ENCODE peak calls at places on chromosomes 11 and 22, in five cellular contexts. One of them, this sample, is unnamed.

GRCh38 chr11:92227233-92227593 is 2.6 kb downstream of the FAT3 start:
- DNase-seq in WTC11: peak
- DNase-seq in HCT116: no peak
- DNase-seq in H1: no peak
- DNase-seq in K562: no peak
- DNase-seq in this sample: no peak

GRCh38 chr22:47605441-47605840 is 843.0 kb downstream of the TBC1D22A start:
- DNase-seq in WTC11: no peak
- DNase-seq in HCT116: no peak
- DNase-seq in H1: no peak
- DNase-seq in K562: no peak
- DNase-seq in this sample: no peak

GRCh38 chr11:69238562-69239319 is 55.2 kb upstream of the MYEOV start:
- DNase-seq in WTC11: no peak
- DNase-seq in HCT116: no peak
- DNase-seq in H1: no peak
- DNase-seq in K562: no peak
- DNase-seq in this sample: no peak

GRCh38 chr11:10505278-10506012 is 35.5 kb downstream of the RNF141 start:
- DNase-seq in WTC11: no peak
- DNase-seq in HCT116: no peak
- DNase-seq in H1: no peak
- DNase-seq in K562: no peak
- DNase-seq in this sample: no peak

GRCh38 chr11:60756307-60757032 is at the start of gene MS4A15:
- DNase-seq in WTC11: no peak
- DNase-seq in HCT116: peak
- DNase-seq in H1: no peak
- DNase-seq in K562: peak
- DNase-seq in this sample: no peak

GRCh38 chr11:35227551-35228341 is 88.8 kb downstream of the CD44 start:
- DNase-seq in WTC11: no peak
- DNase-seq in HCT116: no peak
- DNase-seq in H1: no peak
- DNase-seq in K562: no peak
- DNase-seq in this sample: no peak

GRCh38 chr11:77147668-77148321 is 19.7 kb downstream of the MYO7A start:
- DNase-seq in WTC11: peak
- DNase-seq in HCT116: no peak
- DNase-seq in H1: peak
- DNase-seq in K562: peak
- DNase-seq in this sample: no peak

GRCh38 chr22:46842606-46843005 is 80.2 kb downstream of the TBC1D22A start:
- DNase-seq in WTC11: no peak
- DNase-seq in HCT116: no peak
- DNase-seq in H1: peak
- DNase-seq in K562: no peak
- DNase-seq in this sample: no peak

GRCh38 chr22:36227806-36228205 is 11.5 kb downstream of the APOL2 start:
- DNase-seq in WTC11: no peak
- DNase-seq in HCT116: no peak
- DNase-seq in H1: no peak
- DNase-seq in K562: no peak
- DNase-seq in this sample: no peak

GRCh38 chr22:19434829-19435580 is 2.7 kb downstream of the MRPL40 start:
- DNase-seq in WTC11: no peak
- DNase-seq in HCT116: no peak
- DNase-seq in H1: no peak
- DNase-seq in K562: no peak
- DNase-seq in this sample: no peak

GRCh38 chr11:66329165-66329673 is 7.0 kb downstream of the RIN1 start:
- DNase-seq in WTC11: no peak
- DNase-seq in HCT116: no peak
- DNase-seq in H1: no peak
- DNase-seq in K562: no peak
- DNase-seq in this sample: no peak

GRCh38 chr22:19109198-19110063 is 12.8 kb downstream of the DGCR2 start:
- DNase-seq in WTC11: no peak
- DNase-seq in HCT116: no peak
- DNase-seq in H1: no peak
- DNase-seq in K562: no peak
- DNase-seq in this sample: peak

GRCh38 chr11:57913713-57914704 is 109.7 kb upstream of the OR9Q1 start:
- DNase-seq in WTC11: no peak
- DNase-seq in HCT116: no peak
- DNase-seq in H1: no peak
- DNase-seq in K562: peak
- DNase-seq in this sample: no peak

GRCh38 chr22:40578171-40578570 is 58.3 kb downstream of the MRTFA start:
- DNase-seq in WTC11: no peak
- DNase-seq in HCT116: no peak
- DNase-seq in H1: no peak
- DNase-seq in K562: no peak
- DNase-seq in this sample: no peak

GRCh38 chr22:48943567-48944432 is 883.9 kb downstream of the BRD1 start:
- DNase-seq in WTC11: peak
- DNase-seq in HCT116: no peak
- DNase-seq in H1: peak
- DNase-seq in K562: peak
- DNase-seq in this sample: no peak

GRCh38 chr11:66020618-66021357 is 5.5 kb downstream of the CATSPER1 start:
- DNase-seq in WTC11: no peak
- DNase-seq in HCT116: no peak
- DNase-seq in H1: no peak
- DNase-seq in K562: peak
- DNase-seq in this sample: no peak

GRCh38 chr11:122696662-122697061 is 41.1 kb downstream of the UBASH3B start:
- DNase-seq in WTC11: no peak
- DNase-seq in HCT116: no peak
- DNase-seq in H1: no peak
- DNase-seq in K562: peak
- DNase-seq in this sample: no peak

GRCh38 chr11:10019906-10020682 is 273.9 kb downstream of the SBF2 start:
- DNase-seq in WTC11: no peak
- DNase-seq in HCT116: no peak
- DNase-seq in H1: no peak
- DNase-seq in K562: no peak
- DNase-seq in this sample: no peak

GRCh38 chr11:36409152-36409713 is 100.8 kb downstream of the TRAF6 start:
- DNase-seq in WTC11: no peak
- DNase-seq in HCT116: no peak
- DNase-seq in H1: no peak
- DNase-seq in K562: no peak
- DNase-seq in this sample: no peak

GRCh38 chr22:31081963-31082605 is 966 bp downstream of the SMTN start:
- DNase-seq in WTC11: no peak
- DNase-seq in HCT116: no peak
- DNase-seq in H1: no peak
- DNase-seq in K562: no peak
- DNase-seq in this sample: no peak
- TF ChIP-seq ATF3 in WTC11: no peak
- TF ChIP-seq ATF3 in HCT116: no peak
- TF ChIP-seq ATF3 in H1: no peak
- TF ChIP-seq ATF3 in K562: no peak
- TF ChIP-seq ATF3 in this sample: no peak

GRCh38 chr11:78384231-78384630 is 33.4 kb downstream of the GAB2 start:
- DNase-seq in WTC11: no peak
- DNase-seq in HCT116: no peak
- DNase-seq in H1: no peak
- DNase-seq in K562: no peak
- DNase-seq in this sample: no peak

GRCh38 chr11:78381867-78382266 is 35.8 kb downstream of the GAB2 start:
- DNase-seq in WTC11: no peak
- DNase-seq in HCT116: no peak
- DNase-seq in H1: no peak
- DNase-seq in K562: no peak
- DNase-seq in this sample: no peak

GRCh38 chr11:78377625-78378418 is 39.8 kb downstream of the GAB2 start:
- DNase-seq in WTC11: no peak
- DNase-seq in HCT116: no peak
- DNase-seq in H1: no peak
- DNase-seq in K562: peak
- DNase-seq in this sample: no peak

GRCh38 chr11:78379039-78379670 is 38.5 kb downstream of the GAB2 start:
- DNase-seq in WTC11: no peak
- DNase-seq in HCT116: no peak
- DNase-seq in H1: no peak
- DNase-seq in K562: no peak
- DNase-seq in this sample: no peak

DNA sequence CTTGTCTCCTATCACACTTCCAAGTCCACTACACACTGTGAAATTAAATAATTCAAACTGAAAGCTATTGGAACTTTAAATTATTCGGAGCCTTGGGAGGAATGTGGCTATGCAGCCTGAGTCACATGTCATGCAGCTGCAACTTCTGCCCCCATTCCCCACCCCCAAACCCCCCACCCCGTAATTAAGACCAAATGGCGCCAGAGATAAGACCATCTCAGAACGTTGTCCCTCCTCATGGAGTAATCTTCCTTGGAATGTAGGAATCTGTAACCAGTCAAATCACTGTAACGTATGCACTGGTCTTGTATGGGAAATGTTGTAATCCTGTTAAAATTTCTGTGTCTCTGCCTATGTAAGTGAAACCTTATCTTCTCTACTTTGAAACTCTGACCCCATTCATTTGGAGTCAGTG is 37.0 kb downstream of the GAB2 start:
- DNase-seq in WTC11: no peak
- DNase-seq in HCT116: no peak
- DNase-seq in H1: no peak
- DNase-seq in K562: no peak
- DNase-seq in this sample: no peak
- TF ChIP-seq MAX in WTC11: no peak
- TF ChIP-seq MAX in HCT116: no peak
- TF ChIP-seq MAX in H1: no peak
- TF ChIP-seq MAX in K562: no peak
- TF ChIP-seq MAX in this sample: no peak

GRCh38 chr11:17171916-17172315 is 35.9 kb downstream of the PIK3C2A start:
- DNase-seq in WTC11: no peak
- DNase-seq in HCT116: no peak
- DNase-seq in H1: no peak
- DNase-seq in K562: no peak
- DNase-seq in this sample: no peak

GRCh38 chr11:17165247-17165890 is 42.4 kb downstream of the PIK3C2A start:
- DNase-seq in WTC11: no peak
- DNase-seq in HCT116: no peak
- DNase-seq in H1: no peak
- DNase-seq in K562: no peak
- DNase-seq in this sample: no peak

GRCh38 chr11:17169876-17170275 is 37.9 kb downstream of the PIK3C2A start:
- DNase-seq in WTC11: no peak
- DNase-seq in HCT116: no peak
- DNase-seq in H1: no peak
- DNase-seq in K562: no peak
- DNase-seq in this sample: no peak

GRCh38 chr11:17173332-17173731 is 34.5 kb downstream of the PIK3C2A start:
- DNase-seq in WTC11: no peak
- DNase-seq in HCT116: no peak
- DNase-seq in H1: no peak
- DNase-seq in K562: no peak
- DNase-seq in this sample: no peak

GRCh38 chr11:17171342-17171741 is 36.4 kb downstream of the PIK3C2A start:
- DNase-seq in WTC11: no peak
- DNase-seq in HCT116: no peak
- DNase-seq in H1: no peak
- DNase-seq in K562: no peak
- DNase-seq in this sample: no peak
- TF ChIP-seq ATF3 in WTC11: no peak
- TF ChIP-seq ATF3 in HCT116: no peak
- TF ChIP-seq ATF3 in H1: no peak
- TF ChIP-seq ATF3 in K562: no peak
- TF ChIP-seq ATF3 in this sample: no peak

DNA sequence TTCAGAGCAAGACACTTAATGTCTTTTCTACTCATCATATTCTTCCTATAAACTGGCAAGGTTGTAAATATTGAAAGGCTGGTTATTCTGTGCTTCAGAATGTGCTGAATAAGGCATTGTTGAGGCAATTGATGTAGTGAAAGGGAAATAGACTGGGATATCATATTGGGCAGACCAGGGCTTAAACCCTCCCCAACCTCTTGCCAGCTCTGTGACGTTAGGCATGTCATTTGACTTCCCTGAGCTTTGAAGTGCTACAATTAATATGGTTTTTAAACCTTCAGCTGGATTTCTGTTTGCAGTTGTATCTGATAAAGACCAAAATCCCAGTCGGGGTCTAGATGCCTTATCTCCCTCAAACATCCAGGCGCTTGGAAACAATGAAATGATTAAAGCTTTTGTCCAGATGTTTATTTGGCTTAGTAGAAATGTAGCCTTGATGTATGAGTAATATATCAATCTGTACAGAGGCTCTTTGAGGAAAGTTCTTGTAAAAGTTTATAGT is 208.1 kb downstream of the DBX1 start:
- DNase-seq in WTC11: no peak
- DNase-seq in HCT116: no peak
- DNase-seq in H1: no peak
- DNase-seq in K562: no peak
- DNase-seq in this sample: no peak
- TF ChIP-seq MAX in WTC11: no peak
- TF ChIP-seq MAX in HCT116: no peak
- TF ChIP-seq MAX in H1: no peak
- TF ChIP-seq MAX in K562: no peak
- TF ChIP-seq MAX in this sample: no peak

GRCh38 chr22:22210375-22210774 is 34.2 kb upstream of the VPREB1 start:
- DNase-seq in WTC11: no peak
- DNase-seq in HCT116: peak
- DNase-seq in H1: no peak
- DNase-seq in K562: no peak
- DNase-seq in this sample: no peak
- TF ChIP-seq ATF3 in WTC11: no peak
- TF ChIP-seq ATF3 in HCT116: no peak
- TF ChIP-seq ATF3 in H1: no peak
- TF ChIP-seq ATF3 in K562: peak
- TF ChIP-seq ATF3 in this sample: no peak

GRCh38 chr11:116335891-116336290 is 436.9 kb downstream of the BUD13 start:
- DNase-seq in WTC11: no peak
- DNase-seq in HCT116: no peak
- DNase-seq in H1: no peak
- DNase-seq in K562: no peak
- DNase-seq in this sample: no peak

GRCh38 chr11:116334596-116334995 is 438.2 kb downstream of the BUD13 start:
- DNase-seq in WTC11: no peak
- DNase-seq in HCT116: no peak
- DNase-seq in H1: no peak
- DNase-seq in K562: no peak
- DNase-seq in this sample: no peak

GRCh38 chr11:116339306-116339705 is 433.5 kb downstream of the BUD13 start:
- DNase-seq in WTC11: no peak
- DNase-seq in HCT116: no peak
- DNase-seq in H1: no peak
- DNase-seq in K562: no peak
- DNase-seq in this sample: no peak

GRCh38 chr11:116335078-116335477 is 437.7 kb downstream of the BUD13 start:
- DNase-seq in WTC11: no peak
- DNase-seq in HCT116: no peak
- DNase-seq in H1: no peak
- DNase-seq in K562: no peak
- DNase-seq in this sample: no peak

GRCh38 chr11:116336540-116336939 is 436.2 kb downstream of the BUD13 start:
- DNase-seq in WTC11: no peak
- DNase-seq in HCT116: no peak
- DNase-seq in H1: no peak
- DNase-seq in K562: no peak
- DNase-seq in this sample: no peak
- TF ChIP-seq MAX in WTC11: no peak
- TF ChIP-seq MAX in HCT116: no peak
- TF ChIP-seq MAX in H1: no peak
- TF ChIP-seq MAX in K562: no peak
- TF ChIP-seq MAX in this sample: no peak

GRCh38 chr11:72975778-72976520 is 161.7 kb downstream of the ATG16L2 start:
- DNase-seq in WTC11: no peak
- DNase-seq in HCT116: no peak
- DNase-seq in H1: no peak
- DNase-seq in K562: no peak
- DNase-seq in this sample: no peak
- TF ChIP-seq ATF3 in WTC11: no peak
- TF ChIP-seq ATF3 in HCT116: no peak
- TF ChIP-seq ATF3 in H1: no peak
- TF ChIP-seq ATF3 in K562: no peak
- TF ChIP-seq ATF3 in this sample: no peak

This sample was measured in GM12878.